ENCODE peak calls at places on chromosomes 2 and 18, in seven cellular contexts. One of them, this sample, is unnamed.
A peak's percentile ranks its signal among the peaks of the same experiment; 100 is the strongest.

GRCh38 chr2:134927195-134927594 is 8.6 kb downstream of the CCNT2 start:
- DNase-seq in MM.1S: no peak
- DNase-seq in cardiac fibroblast: peak; percentile 22
- DNase-seq in osteocyte: no peak
- DNase-seq in GM06990: no peak
- DNase-seq in choroid plexus epithelial cell: peak; percentile 65
- DNase-seq in mesothelial cell of epicardium: no peak
- DNase-seq in this sample: no peak

GRCh38 chr2:112075490-112076260 is 20.6 kb downstream of the TMEM87B start:
- DNase-seq in cardiac fibroblast: peak; percentile 46
- DNase-seq in MM.1S: no peak
- DNase-seq in mesothelial cell of epicardium: no peak
- DNase-seq in GM06990: peak; percentile 26
- DNase-seq in choroid plexus epithelial cell: no peak
- DNase-seq in osteocyte: no peak
- DNase-seq in this sample: no peak

GRCh38 chr2:67581751-67582150 is 184.6 kb downstream of the ETAA1 start:
- DNase-seq in MM.1S: no peak
- DNase-seq in osteocyte: no peak
- DNase-seq in GM06990: no peak
- DNase-seq in cardiac fibroblast: no peak
- DNase-seq in choroid plexus epithelial cell: no peak
- DNase-seq in mesothelial cell of epicardium: no peak
- DNase-seq in this sample: no peak

GRCh38 chr18:74264303-74265020 is 27.3 kb downstream of the CYB5A start:
- DNase-seq in cardiac fibroblast: no peak
- DNase-seq in choroid plexus epithelial cell: no peak
- DNase-seq in MM.1S: no peak
- DNase-seq in osteocyte: no peak
- DNase-seq in mesothelial cell of epicardium: no peak
- DNase-seq in GM06990: peak; percentile 65
- DNase-seq in this sample: peak; percentile 57

GRCh38 chr2:142150453-142150852 is 19.6 kb upstream of the LRP1B start:
- DNase-seq in GM06990: no peak
- DNase-seq in osteocyte: no peak
- DNase-seq in mesothelial cell of epicardium: no peak
- DNase-seq in cardiac fibroblast: no peak
- DNase-seq in MM.1S: no peak
- DNase-seq in choroid plexus epithelial cell: no peak
- DNase-seq in this sample: no peak

GRCh38 chr18:10140461-10140911 is 226.7 kb downstream of the VAPA start:
- DNase-seq in mesothelial cell of epicardium: no peak
- DNase-seq in MM.1S: peak; percentile 42
- DNase-seq in GM06990: no peak
- DNase-seq in osteocyte: no peak
- DNase-seq in choroid plexus epithelial cell: no peak
- DNase-seq in cardiac fibroblast: peak; percentile 24
- DNase-seq in this sample: no peak

GRCh38 chr18:80126797-80127196 is 17.7 kb downstream of the ADNP2 start:
- DNase-seq in cardiac fibroblast: no peak
- DNase-seq in osteocyte: no peak
- DNase-seq in MM.1S: no peak
- DNase-seq in GM06990: no peak
- DNase-seq in choroid plexus epithelial cell: no peak
- DNase-seq in mesothelial cell of epicardium: no peak
- DNase-seq in this sample: no peak

GRCh38 chr18:67068608-67069007 is 447.9 kb downstream of the DSEL start:
- DNase-seq in cardiac fibroblast: no peak
- DNase-seq in GM06990: no peak
- DNase-seq in osteocyte: no peak
- DNase-seq in mesothelial cell of epicardium: no peak
- DNase-seq in MM.1S: no peak
- DNase-seq in choroid plexus epithelial cell: no peak
- DNase-seq in this sample: no peak

GRCh38 chr2:68918497-68918896 is 34.2 kb downstream of the GKN2 start:
- DNase-seq in MM.1S: no peak
- DNase-seq in GM06990: no peak
- DNase-seq in choroid plexus epithelial cell: no peak
- DNase-seq in mesothelial cell of epicardium: no peak
- DNase-seq in osteocyte: no peak
- DNase-seq in cardiac fibroblast: peak; percentile 40
- DNase-seq in this sample: no peak

GRCh38 chr2:174729797-174730529 is 34.3 kb downstream of the CHRNA1 start:
- DNase-seq in osteocyte: no peak
- DNase-seq in choroid plexus epithelial cell: peak; percentile 26
- DNase-seq in mesothelial cell of epicardium: no peak
- DNase-seq in cardiac fibroblast: no peak
- DNase-seq in MM.1S: no peak
- DNase-seq in GM06990: no peak
- DNase-seq in this sample: no peak

GRCh38 chr18:46402945-46403344 is 254.1 kb downstream of the LOXHD1 start:
- DNase-seq in cardiac fibroblast: no peak
- DNase-seq in GM06990: no peak
- DNase-seq in choroid plexus epithelial cell: no peak
- DNase-seq in MM.1S: no peak
- DNase-seq in mesothelial cell of epicardium: no peak
- DNase-seq in osteocyte: no peak
- DNase-seq in this sample: no peak

GRCh38 chr2:142849818-142850217 is 27.6 kb upstream of the KYNU start:
- DNase-seq in cardiac fibroblast: peak; percentile 10
- DNase-seq in GM06990: no peak
- DNase-seq in osteocyte: no peak
- DNase-seq in mesothelial cell of epicardium: no peak
- DNase-seq in choroid plexus epithelial cell: peak; percentile 35
- DNase-seq in MM.1S: no peak
- DNase-seq in this sample: no peak

GRCh38 chr18:46810481-46811000 is 53.7 kb upstream of the ST8SIA5 start:
- DNase-seq in MM.1S: no peak
- DNase-seq in osteocyte: no peak
- DNase-seq in cardiac fibroblast: no peak
- DNase-seq in mesothelial cell of epicardium: no peak
- DNase-seq in choroid plexus epithelial cell: no peak
- DNase-seq in GM06990: no peak
- DNase-seq in this sample: no peak

GRCh38 chr2:63506350-63506749 is 81.9 kb downstream of the WDPCP start:
- DNase-seq in osteocyte: no peak
- DNase-seq in choroid plexus epithelial cell: no peak
- DNase-seq in GM06990: no peak
- DNase-seq in mesothelial cell of epicardium: no peak
- DNase-seq in cardiac fibroblast: no peak
- DNase-seq in MM.1S: peak; percentile 57
- DNase-seq in this sample: no peak

GRCh38 chr18:79570266-79571201 is 109.1 kb upstream of the CTDP1 start:
- DNase-seq in MM.1S: no peak
- DNase-seq in choroid plexus epithelial cell: peak; percentile 60
- DNase-seq in GM06990: no peak
- DNase-seq in cardiac fibroblast: peak; percentile 26
- DNase-seq in mesothelial cell of epicardium: peak; percentile 15
- DNase-seq in osteocyte: peak; percentile 81
- DNase-seq in this sample: no peak

GRCh38 chr2:234495801-234496441 is 960 bp downstream of the ARL4C start:
- DNase-seq in GM06990: no peak
- DNase-seq in mesothelial cell of epicardium: no peak
- DNase-seq in osteocyte: no peak
- DNase-seq in MM.1S: no peak
- DNase-seq in cardiac fibroblast: peak; percentile 30
- DNase-seq in choroid plexus epithelial cell: peak; percentile 28
- DNase-seq in this sample: no peak

GRCh38 chr2:169119816-169120215 is 50.5 kb downstream of the DHRS9 start:
- DNase-seq in mesothelial cell of epicardium: no peak
- DNase-seq in choroid plexus epithelial cell: no peak
- DNase-seq in GM06990: no peak
- DNase-seq in cardiac fibroblast: peak; percentile 72
- DNase-seq in MM.1S: no peak
- DNase-seq in osteocyte: no peak
- DNase-seq in this sample: no peak

GRCh38 chr2:237712477-237713377 is 85.3 kb downstream of the LRRFIP1 start:
- DNase-seq in MM.1S: no peak
- DNase-seq in cardiac fibroblast: no peak
- DNase-seq in choroid plexus epithelial cell: no peak
- DNase-seq in GM06990: no peak
- DNase-seq in mesothelial cell of epicardium: no peak
- DNase-seq in osteocyte: peak; percentile 67
- DNase-seq in this sample: no peak

GRCh38 chr2:171319164-171319810 is 114.5 kb downstream of the METTL8 start:
- DNase-seq in MM.1S: no peak
- DNase-seq in osteocyte: no peak
- DNase-seq in choroid plexus epithelial cell: peak; percentile 62
- DNase-seq in mesothelial cell of epicardium: no peak
- DNase-seq in cardiac fibroblast: peak; percentile 51
- DNase-seq in GM06990: peak; percentile 80
- DNase-seq in this sample: peak; percentile 29

GRCh38 chr2:8547284-8548064 is 134.4 kb upstream of the ID2 start:
- DNase-seq in MM.1S: no peak
- DNase-seq in choroid plexus epithelial cell: no peak
- DNase-seq in GM06990: no peak
- DNase-seq in cardiac fibroblast: no peak
- DNase-seq in osteocyte: no peak
- DNase-seq in mesothelial cell of epicardium: no peak
- DNase-seq in this sample: no peak

GRCh38 chr2:232230557-232230956 is 148.0 kb upstream of the ALPP start:
- DNase-seq in cardiac fibroblast: peak; percentile 10
- DNase-seq in osteocyte: no peak
- DNase-seq in mesothelial cell of epicardium: no peak
- DNase-seq in choroid plexus epithelial cell: peak; percentile 35
- DNase-seq in MM.1S: peak; percentile 64
- DNase-seq in GM06990: no peak
- DNase-seq in this sample: peak; percentile 27

GRCh38 chr2:161238559-161239415 is 69.4 kb upstream of the PSMD14 start:
- DNase-seq in MM.1S: peak; percentile 31
- DNase-seq in mesothelial cell of epicardium: peak; percentile 44
- DNase-seq in osteocyte: peak; percentile 86
- DNase-seq in choroid plexus epithelial cell: peak; percentile 52
- DNase-seq in cardiac fibroblast: peak; percentile 62
- DNase-seq in GM06990: peak; percentile 65
- DNase-seq in this sample: peak; percentile 70

GRCh38 chr2:224036731-224037376 is 2.2 kb downstream of the SERPINE2 start:
- DNase-seq in mesothelial cell of epicardium: no peak
- DNase-seq in choroid plexus epithelial cell: no peak
- DNase-seq in osteocyte: no peak
- DNase-seq in cardiac fibroblast: no peak
- DNase-seq in GM06990: no peak
- DNase-seq in MM.1S: no peak
- DNase-seq in this sample: no peak

GRCh38 chr2:28326873-28327495 is 65.7 kb upstream of the FOSL2 start:
- DNase-seq in cardiac fibroblast: peak; percentile 74
- DNase-seq in osteocyte: no peak
- DNase-seq in mesothelial cell of epicardium: no peak
- DNase-seq in choroid plexus epithelial cell: peak; percentile 54
- DNase-seq in GM06990: no peak
- DNase-seq in MM.1S: no peak
- DNase-seq in this sample: no peak

GRCh38 chr18:79217979-79218604 is 148.9 kb downstream of the ATP9B start:
- DNase-seq in choroid plexus epithelial cell: peak; percentile 15
- DNase-seq in cardiac fibroblast: peak; percentile 29
- DNase-seq in osteocyte: no peak
- DNase-seq in MM.1S: no peak
- DNase-seq in mesothelial cell of epicardium: no peak
- DNase-seq in GM06990: no peak
- DNase-seq in this sample: no peak

GRCh38 chr2:220154243-220154642 is 526.8 kb downstream of the SLC4A3 start:
- DNase-seq in choroid plexus epithelial cell: no peak
- DNase-seq in cardiac fibroblast: no peak
- DNase-seq in GM06990: no peak
- DNase-seq in MM.1S: no peak
- DNase-seq in osteocyte: no peak
- DNase-seq in mesothelial cell of epicardium: no peak
- DNase-seq in this sample: no peak
- TF ChIP-seq CTCF in choroid plexus epithelial cell: peak; percentile 51
- TF ChIP-seq CTCF in cardiac fibroblast: no peak
- TF ChIP-seq CTCF in GM06990: peak; percentile 21
- TF ChIP-seq CTCF in MM.1S: no peak
- TF ChIP-seq CTCF in osteocyte: peak; percentile 31
- TF ChIP-seq CTCF in mesothelial cell of epicardium: peak; percentile 24
- TF ChIP-seq CTCF in this sample: no peak

DNA sequence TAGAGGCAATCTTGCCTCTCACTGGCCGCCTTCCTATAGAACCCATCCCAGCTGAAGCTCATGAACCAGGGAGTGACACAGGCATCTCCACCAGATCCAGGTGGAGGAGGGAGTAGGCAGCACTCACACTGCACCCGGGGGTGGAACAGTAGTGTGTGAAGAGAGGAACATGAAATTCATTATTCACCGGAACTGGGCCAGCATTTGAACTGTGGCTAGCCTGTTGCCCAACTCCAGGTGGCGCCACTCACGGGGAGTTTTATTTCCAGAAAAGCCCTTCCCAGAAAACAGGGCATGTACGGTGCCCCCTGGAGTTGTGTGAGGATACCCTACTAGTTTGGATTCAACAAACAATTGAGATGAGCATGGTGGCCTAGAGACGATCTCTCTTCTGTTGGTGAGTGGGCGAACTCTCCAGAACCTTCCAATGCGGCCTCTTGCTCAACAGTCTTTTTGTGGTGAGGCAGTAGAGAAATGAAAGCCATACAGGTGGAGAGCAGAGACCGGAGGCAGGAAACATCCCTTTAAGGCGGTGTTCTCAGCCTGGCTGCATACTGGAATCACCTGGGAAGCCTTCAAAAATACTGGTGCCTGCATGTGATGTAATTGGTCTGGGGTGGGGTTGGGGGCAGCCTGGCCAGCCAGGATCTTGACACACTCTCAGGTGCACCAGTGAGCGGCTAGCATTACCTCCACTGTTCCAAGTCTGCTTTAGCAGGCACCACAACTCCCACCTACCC is 73.5 kb upstream of the NEDD4L start:
- DNase-seq in choroid plexus epithelial cell: no peak
- DNase-seq in osteocyte: no peak
- DNase-seq in cardiac fibroblast: no peak
- DNase-seq in MM.1S: no peak
- DNase-seq in GM06990: no peak
- DNase-seq in mesothelial cell of epicardium: no peak
- DNase-seq in this sample: no peak
- TF ChIP-seq CTCF in choroid plexus epithelial cell: peak; percentile 49
- TF ChIP-seq CTCF in osteocyte: peak; percentile 22
- TF ChIP-seq CTCF in cardiac fibroblast: peak; percentile 44
- TF ChIP-seq CTCF in MM.1S: peak; percentile 45
- TF ChIP-seq CTCF in GM06990: peak; percentile 44
- TF ChIP-seq CTCF in mesothelial cell of epicardium: peak; percentile 20
- TF ChIP-seq CTCF in this sample: peak; percentile 28

DNA sequence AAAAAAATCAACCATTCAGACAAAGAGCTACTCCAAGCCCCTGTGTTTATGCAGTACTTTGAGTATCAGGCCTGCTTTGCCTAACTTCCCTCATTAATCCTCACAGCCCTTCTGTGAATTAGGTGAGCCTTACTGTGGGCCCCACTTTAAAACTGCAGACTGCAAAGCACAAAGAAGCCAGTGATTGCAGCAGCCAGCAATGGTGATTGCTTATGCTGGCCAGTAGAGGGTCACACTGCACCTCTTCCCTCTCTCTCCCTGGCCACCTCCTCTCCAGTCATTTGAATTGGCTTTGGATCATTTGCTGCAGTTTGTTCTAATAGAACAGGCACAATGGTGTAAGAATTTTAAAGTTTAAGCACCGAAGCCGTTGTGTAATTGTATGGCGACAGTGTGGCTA is 229.9 kb downstream of the AGPS start:
- DNase-seq in GM06990: no peak
- DNase-seq in cardiac fibroblast: no peak
- DNase-seq in mesothelial cell of epicardium: no peak
- DNase-seq in osteocyte: no peak
- DNase-seq in MM.1S: no peak
- DNase-seq in choroid plexus epithelial cell: peak; percentile 61
- DNase-seq in this sample: no peak
- TF ChIP-seq CTCF in GM06990: no peak
- TF ChIP-seq CTCF in cardiac fibroblast: no peak
- TF ChIP-seq CTCF in mesothelial cell of epicardium: peak; percentile 40
- TF ChIP-seq CTCF in osteocyte: peak; percentile 54
- TF ChIP-seq CTCF in MM.1S: no peak
- TF ChIP-seq CTCF in choroid plexus epithelial cell: peak; percentile 79
- TF ChIP-seq CTCF in this sample: no peak

GRCh38 chr2:201116959-201117734 is 1.2 kb downstream of the CFLAR start:
- DNase-seq in mesothelial cell of epicardium: no peak
- DNase-seq in choroid plexus epithelial cell: peak; percentile 92
- DNase-seq in GM06990: peak; percentile 67
- DNase-seq in MM.1S: peak; percentile 90
- DNase-seq in osteocyte: no peak
- DNase-seq in cardiac fibroblast: peak; percentile 94
- DNase-seq in this sample: peak; percentile 72
- TF ChIP-seq CTCF in mesothelial cell of epicardium: no peak
- TF ChIP-seq CTCF in choroid plexus epithelial cell: peak; percentile 44
- TF ChIP-seq CTCF in GM06990: no peak
- TF ChIP-seq CTCF in MM.1S: peak; percentile 52
- TF ChIP-seq CTCF in osteocyte: peak; percentile 25
- TF ChIP-seq CTCF in cardiac fibroblast: peak; percentile 50
- TF ChIP-seq CTCF in this sample: peak; percentile 8

This sample was measured in GM20000.